ENCODE peak calls at places on chromosomes 5 and 9, in eight cellular contexts. U, A, H, S, F, M, K and G are unnamed samples.

GRCh38 chr5:172492991-172493390 is 38.7 kb upstream of the SH3PXD2B start:
- DNase-seq in M (no peak), A (no peak), K (peak), U (no peak), H (no peak), S (no peak), F (no peak), G (peak)

GRCh38 chr5:122067330-122067885 is 10.7 kb downstream of the LOX start:
- DNase-seq in K (no peak), H (no peak), A (no peak), U (no peak), F (no peak), M (no peak), S (no peak), G (no peak)

GRCh38 chr5:131230406-131230805 is 33.4 kb upstream of the CDC42SE2 start:
- DNase-seq in A (no peak), H (no peak), S (peak), F (no peak), U (no peak), M (no peak), K (no peak), G (no peak)

GRCh38 chr9:76901801-76902200 is 4.1 kb downstream of the PRUNE2 start:
- DNase-seq in H (no peak), A (no peak), S (no peak), U (no peak), M (no peak), K (no peak), F (no peak), G (no peak)

GRCh38 chr9:107755267-107755666 is 265.7 kb upstream of the KLF4 start:
- DNase-seq in K (peak), U (no peak), A (no peak), S (no peak), F (no peak), H (peak), M (peak), G (no peak)

GRCh38 chr5:151694035-151694485 is 7.3 kb upstream of the SPARC start:
- DNase-seq in U (no peak), A (no peak), S (no peak), F (no peak), H (no peak), M (peak), K (no peak), G (no peak)

GRCh38 chr5:142913728-142914338 is 143.7 kb downstream of the ARHGAP26 start:
- DNase-seq in H (no peak), U (no peak), M (no peak), S (peak), F (no peak), K (no peak), A (no peak), G (no peak)

GRCh38 chr9:14321517-14322125 is 7.7 kb upstream of the NFIB start:
- DNase-seq in M (no peak), U (no peak), S (no peak), F (no peak), K (no peak), A (no peak), H (no peak), G (no peak)

GRCh38 chr5:31392061-31392460 is 139.8 kb downstream of the DROSHA start:
- DNase-seq in K (no peak), A (no peak), M (no peak), U (no peak), S (no peak), H (no peak), F (no peak), G (no peak)

GRCh38 chr5:179668404-179668803 is 12.4 kb downstream of the CBY3 start:
- DNase-seq in U (peak), F (no peak), A (no peak), S (peak), H (peak), K (peak), M (peak), G (no peak)

GRCh38 chr9:114681594-114682332 is at the start of gene TEX48:
- DNase-seq in U (peak), A (no peak), K (peak), M (peak), F (peak), H (peak), S (peak), G (peak)

GRCh38 chr5:54835642-54836041 is 149.8 kb downstream of the ESM1 start:
- DNase-seq in K (no peak), S (no peak), H (no peak), A (peak), U (no peak), F (no peak), M (no peak), G (no peak)

GRCh38 chr5:140043508-140043872 is 391 bp upstream of the NRG2 start:
- DNase-seq in H (no peak), M (no peak), U (no peak), K (no peak), A (no peak), F (no peak), S (peak), G (no peak)

GRCh38 chr9:134314039-134314949 is 12.0 kb upstream of the RXRA start:
- DNase-seq in U (no peak), F (no peak), A (no peak), K (no peak), M (no peak), H (no peak), S (no peak), G (peak)

GRCh38 chr5:20463206-20463605 is 475.2 kb upstream of the CDH18 start:
- DNase-seq in H (no peak), F (no peak), M (no peak), U (no peak), S (no peak), K (no peak), A (no peak), G (no peak)

GRCh38 chr5:138659121-138659520 is 83.9 kb upstream of the HSPA9 start:
- DNase-seq in U (no peak), S (no peak), M (no peak), K (no peak), H (no peak), F (no peak), A (no peak), G (no peak)

GRCh38 chr5:89313044-89313443 is 430.1 kb upstream of the MEF2C start:
- DNase-seq in M (peak), F (no peak), U (no peak), H (peak), K (no peak), A (peak), S (no peak), G (no peak)

GRCh38 chr5:4758550-4758949 is 381.6 kb upstream of the ADAMTS16 start:
- DNase-seq in K (no peak), M (no peak), A (no peak), H (no peak), F (no peak), S (no peak), U (no peak), G (no peak)

GRCh38 chr5:151630088-151630487 is 39.0 kb upstream of the FAT2 start:
- DNase-seq in M (peak), A (no peak), S (no peak), K (no peak), F (no peak), U (no peak), H (no peak), G (no peak)

GRCh38 chr5:143065185-143065584 is 295.0 kb downstream of the ARHGAP26 start:
- DNase-seq in S (no peak), A (peak), U (no peak), H (no peak), K (no peak), F (no peak), M (no peak), G (no peak)

GRCh38 chr9:95104966-95105365 is 212.5 kb downstream of the FANCC start:
- DNase-seq in M (no peak), S (no peak), H (no peak), K (no peak), A (no peak), F (no peak), U (no peak), G (no peak)

GRCh38 chr5:137627293-137627692 is 108.6 kb downstream of the KLHL3 start:
- DNase-seq in H (no peak), K (no peak), S (no peak), F (no peak), A (no peak), M (no peak), U (no peak), G (no peak)

GRCh38 chr5:154708845-154709244 is 46.3 kb upstream of the LARP1 start:
- DNase-seq in H (peak), S (no peak), F (no peak), U (no peak), A (no peak), K (no peak), M (no peak), G (no peak)

GRCh38 chr5:29042152-29042551 is 2003.8 kb upstream of the CDH9 start:
- DNase-seq in M (no peak), U (no peak), F (no peak), H (no peak), S (peak), K (no peak), A (no peak), G (no peak)

GRCh38 chr9:83435301-83435700 is 102.9 kb downstream of the FRMD3 start:
- DNase-seq in M (no peak), S (no peak), A (no peak), H (no peak), K (no peak), U (no peak), F (no peak), G (no peak)

GRCh38 chr5:14326035-14326909 is 183.1 kb downstream of the TRIO start:
- DNase-seq in S (peak), K (no peak), M (no peak), U (no peak), F (no peak), A (no peak), H (no peak), G (no peak)

GRCh38 chr5:14706615-14707021 is 42.1 kb downstream of the OTULIN start:
- DNase-seq in M (peak), U (peak), S (no peak), A (peak), H (peak), F (no peak), K (no peak), G (no peak)

GRCh38 chr9:18229992-18230676 is 243.8 kb upstream of the ADAMTSL1 start:
- DNase-seq in S (no peak), M (no peak), U (no peak), K (no peak), A (no peak), H (no peak), F (no peak), G (no peak)